ENCODE peak calls at places on chromosomes 2 and 18, in seven cellular contexts. J is mesendoderm; U is CD8-positive, alpha-beta memory T cell; I is right lobe of liver; B is sigmoid colon; F is OCI-LY7; X is cardiac muscle cell. Y is an unnamed sample. For H3K36me3, the result is how much of the 10 kb centered on the place peaks cover.

GRCh38 chr2:197097578-197098366 is 171.3 kb upstream of the PGAP1 start:
- DNase-seq in J (peak), U (no peak), I (no peak), B (peak), F (no peak), X (peak), Y (no peak)

GRCh38 chr2:78940998-78941397 is 84.5 kb upstream of the REG3G start:
- DNase-seq in J (peak), U (no peak), I (no peak), B (no peak), F (no peak), X (no peak), Y (no peak)

GRCh38 chr2:241907171-241907570 is 37.6 kb downstream of the RTP5 start:
- DNase-seq in J (no peak), U (no peak), I (peak), B (no peak), F (no peak), X (no peak), Y (peak)

GRCh38 chr18:26415631-26416030 is 132.7 kb downstream of the KCTD1 start:
- DNase-seq in J (no peak), U (no peak), I (no peak), B (peak), F (no peak), X (no peak), Y (no peak)

GRCh38 chr2:219331560-219332213 is 857 bp downstream of the RESP18 start:
- DNase-seq in J (peak), U (no peak), I (no peak), B (no peak), F (no peak), X (peak), Y (no peak)

GRCh38 chr2:161166538-161167409 is 6.5 kb downstream of the TANK start:
- DNase-seq in J (no peak), U (peak), I (no peak), B (no peak), F (no peak), X (no peak), Y (no peak)

GRCh38 chr2:79980816-79981215 is 323.7 kb downstream of the LRRTM1 start:
- DNase-seq in J (no peak), U (no peak), I (no peak), B (no peak), F (no peak), X (no peak), Y (no peak)

GRCh38 chr18:70235478-70235877 is 30.0 kb upstream of the RTTN start:
- DNase-seq in J (no peak), U (no peak), I (no peak), B (no peak), F (no peak), X (no peak), Y (no peak)

GRCh38 chr2:39547811-39548719 is 111.0 kb upstream of the MAP4K3 start:
- DNase-seq in J (peak), U (no peak), I (no peak), B (no peak), F (no peak), X (no peak), Y (no peak)

GRCh38 chr2:231124833-231125232 is at the start of gene HTR2B:
- DNase-seq in J (peak), U (no peak), I (no peak), B (no peak), F (no peak), X (peak), Y (no peak)

GRCh38 chr2:102514061-102514785 is 41.2 kb downstream of the SLC9A4 start:
- DNase-seq in J (peak), U (no peak), I (no peak), B (no peak), F (no peak), X (no peak), Y (no peak)

GRCh38 chr2:19139386-19139785 is 219.0 kb downstream of the OSR1 start:
- DNase-seq in J (no peak), U (no peak), I (no peak), B (no peak), F (no peak), X (no peak), Y (no peak)

GRCh38 chr18:75107196-75107930 is 101.6 kb downstream of the PTGR3 start:
- DNase-seq in J (no peak), U (no peak), I (no peak), B (no peak), F (no peak), X (no peak), Y (no peak)

GRCh38 chr2:47004905-47005495 is 89.4 kb upstream of the MCFD2 start:
- DNase-seq in J (no peak), U (no peak), I (no peak), B (no peak), F (no peak), X (no peak), Y (no peak)

GRCh38 chr2:11675423-11676112 is 5.6 kb upstream of the NTSR2 start:
- DNase-seq in J (no peak), U (no peak), I (no peak), B (no peak), F (no peak), X (no peak), Y (no peak)

GRCh38 chr18:3463052-3463451 is 13.1 kb downstream of the TGIF1 start:
- DNase-seq in J (no peak), U (no peak), I (no peak), B (no peak), F (no peak), X (no peak), Y (no peak)

DNA sequence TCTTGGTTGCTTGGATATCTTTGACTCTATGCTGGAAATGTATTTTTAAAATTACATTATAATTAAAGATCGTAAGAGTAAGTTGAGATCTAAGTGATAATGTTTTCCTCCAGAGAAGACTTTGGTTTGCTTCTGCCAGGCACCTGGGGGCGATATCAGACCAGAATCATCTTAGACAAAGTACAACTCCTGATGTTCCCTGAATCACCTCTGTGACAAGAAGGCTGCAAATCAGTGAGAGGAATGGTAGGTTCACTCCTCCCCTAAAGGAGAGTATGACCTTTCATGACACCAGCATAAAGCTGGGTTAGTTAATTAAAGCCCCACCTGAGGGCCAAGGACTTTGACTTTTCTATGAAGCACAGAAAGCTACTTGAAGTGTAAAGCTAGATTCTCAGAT is 114.4 kb upstream of the DTNA start:
- DNase-seq in J (peak), U (no peak), I (no peak), B (no peak), F (no peak), X (no peak), Y (no peak)
- H3K4me3 ChIP-seq in J (no peak), U (no peak), I (no peak), B (no peak), F (no peak), X (no peak), Y (no peak)

DNA sequence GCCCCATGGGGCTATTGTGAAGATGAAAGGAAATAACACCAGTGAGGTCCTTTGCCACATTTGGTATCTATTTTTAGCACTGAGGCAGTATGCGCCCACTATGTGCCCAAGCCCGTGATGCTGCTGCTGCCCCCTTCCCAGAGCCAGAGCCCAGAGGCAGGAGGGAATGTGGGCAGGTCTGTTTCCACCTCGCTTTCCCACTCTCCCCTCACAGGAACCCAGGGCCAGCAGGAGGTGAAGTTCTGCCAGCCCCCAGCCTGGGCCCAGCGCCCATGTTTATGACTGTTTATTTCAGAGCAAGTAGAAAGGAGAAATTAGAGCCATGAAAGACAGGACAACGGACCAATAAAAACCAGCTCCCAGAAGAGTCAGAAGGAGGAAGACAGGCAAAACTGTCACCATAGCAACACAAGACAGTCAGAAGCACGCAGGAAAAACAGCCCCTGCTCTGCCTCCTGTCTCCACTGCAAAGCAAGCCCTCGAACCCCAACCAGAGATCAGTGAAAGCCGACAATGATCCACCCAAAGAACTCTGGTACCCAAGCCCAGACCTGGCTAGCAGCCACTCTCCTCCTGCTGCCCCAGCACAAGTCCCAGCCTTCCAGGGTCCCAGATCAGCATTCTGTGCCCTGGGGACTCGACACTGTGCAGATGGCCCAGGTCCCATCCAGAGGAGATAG is 1.4 kb downstream of the CYRIA start:
- DNase-seq in J (peak), U (peak), I (no peak), B (peak), F (peak), X (peak), Y (peak)
- H3K27ac ChIP-seq in J (no peak), U (peak), I (peak), B (peak), F (peak), X (no peak), Y (peak)

GRCh38 chr18:55396267-55396905 is 191.6 kb downstream of the TCF4 start:
- DNase-seq in J (no peak), U (no peak), I (no peak), B (no peak), F (no peak), X (no peak), Y (no peak)

GRCh38 chr18:55395811-55396210 is 192.2 kb downstream of the TCF4 start:
- DNase-seq in J (no peak), U (no peak), I (no peak), B (no peak), F (no peak), X (no peak), Y (no peak)

GRCh38 chr18:55400590-55401274 is 187.3 kb downstream of the TCF4 start:
- DNase-seq in J (peak), U (no peak), I (no peak), B (no peak), F (no peak), X (no peak), Y (no peak)

GRCh38 chr18:55398858-55399257 is 189.1 kb downstream of the TCF4 start:
- DNase-seq in J (no peak), U (no peak), I (no peak), B (no peak), F (no peak), X (no peak), Y (no peak)

DNA sequence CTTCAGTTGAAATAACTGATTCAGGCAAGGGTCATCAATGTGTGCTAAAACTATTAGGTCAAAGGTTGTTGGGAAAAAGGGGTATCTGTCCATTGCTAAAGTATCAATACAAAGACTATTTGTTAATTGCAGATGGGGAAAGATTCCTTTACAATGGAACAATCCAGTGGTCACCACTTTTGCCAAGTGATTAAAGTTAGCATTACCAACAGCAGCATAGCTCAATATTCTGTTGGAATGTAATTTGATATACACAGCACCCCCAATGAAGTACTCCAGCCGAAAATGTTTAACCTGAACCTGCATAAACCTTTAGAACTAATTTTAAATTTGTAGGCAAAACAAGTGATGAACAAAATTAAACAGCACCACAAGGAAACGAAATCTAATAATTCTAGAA is 191.0 kb downstream of the TCF4 start:
- DNase-seq in J (no peak), U (no peak), I (no peak), B (no peak), F (no peak), X (no peak), Y (no peak)
- H3K36me3 ChIP-seq in J (under half), U (under half), I (under half), B (under half), F (under half), X (under half), Y (under half)

GRCh38 chr2:100320547-100321180 is 1.6 kb downstream of the LONRF2 start:
- DNase-seq in J (no peak), U (no peak), I (no peak), B (no peak), F (no peak), X (no peak), Y (no peak)
- H3K4me3 ChIP-seq in J (no peak), U (no peak), I (peak), B (peak), F (no peak), X (peak), Y (peak)

GRCh38 chr2:178243961-178244360 is 49.6 kb downstream of the OSBPL6 start:
- DNase-seq in J (no peak), U (no peak), I (no peak), B (no peak), F (no peak), X (no peak), Y (no peak)

GRCh38 chr2:178241852-178242551 is 47.7 kb downstream of the OSBPL6 start:
- DNase-seq in J (peak), U (no peak), I (no peak), B (peak), F (no peak), X (no peak), Y (no peak)

GRCh38 chr2:178238750-178239149 is 44.4 kb downstream of the OSBPL6 start:
- DNase-seq in J (no peak), U (no peak), I (no peak), B (no peak), F (no peak), X (no peak), Y (no peak)

GRCh38 chr2:178244812-178245211 is 50.5 kb downstream of the OSBPL6 start:
- DNase-seq in J (no peak), U (no peak), I (no peak), B (no peak), F (no peak), X (no peak), Y (no peak)

DNA sequence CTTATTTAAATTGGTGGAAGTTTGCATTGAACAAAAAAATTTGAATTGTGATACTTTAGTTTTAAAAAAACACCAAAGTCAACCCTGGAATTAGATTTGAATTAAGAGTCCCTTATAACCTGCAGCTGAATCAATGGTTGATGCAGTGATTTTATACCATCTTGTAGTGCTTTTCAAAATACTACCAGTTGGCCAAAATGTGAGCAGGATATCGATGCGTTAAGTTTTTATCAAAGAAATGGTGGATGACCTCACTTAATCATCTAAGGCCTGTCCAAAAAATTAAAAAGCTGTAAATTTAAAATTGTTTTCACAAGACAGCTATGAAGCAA is 48.2 kb downstream of the OSBPL6 start:
- DNase-seq in J (no peak), U (no peak), I (no peak), B (no peak), F (no peak), X (no peak), Y (no peak)
- H3K27ac ChIP-seq in J (no peak), U (no peak), I (peak), B (no peak), F (no peak), X (no peak), Y (no peak)

GRCh38 chr18:22946217-22946616 is 13.1 kb downstream of the RBBP8 start:
- DNase-seq in J (no peak), U (no peak), I (no peak), B (no peak), F (no peak), X (no peak), Y (no peak)
- H3K36me3 ChIP-seq in J (under half), U (under half), I (under half), B (under half), F (half or more), X (under half), Y (under half)

GRCh38 chr2:202950592-202950991 is 38.5 kb downstream of the CARF start:
- DNase-seq in J (no peak), U (no peak), I (no peak), B (no peak), F (peak), X (peak), Y (no peak)
- H3K4me3 ChIP-seq in J (no peak), U (no peak), I (no peak), B (no peak), F (no peak), X (no peak), Y (no peak)

GRCh38 chr18:76349067-76349715 is 145.9 kb downstream of the ZNF516 start:
- DNase-seq in J (peak), U (peak), I (no peak), B (peak), F (peak), X (peak), Y (no peak)

GRCh38 chr18:76348267-76349066 is 146.6 kb downstream of the ZNF516 start:
- DNase-seq in J (peak), U (no peak), I (no peak), B (no peak), F (no peak), X (no peak), Y (no peak)

GRCh38 chr18:76351961-76352581 is 143.0 kb downstream of the ZNF516 start:
- DNase-seq in J (peak), U (no peak), I (no peak), B (peak), F (no peak), X (peak), Y (no peak)

GRCh38 chr18:76353046-76353445 is 142.0 kb downstream of the ZNF516 start:
- DNase-seq in J (no peak), U (no peak), I (no peak), B (no peak), F (no peak), X (no peak), Y (no peak)

GRCh38 chr18:76350134-76351025 is 144.7 kb downstream of the ZNF516 start:
- DNase-seq in J (no peak), U (no peak), I (no peak), B (no peak), F (no peak), X (no peak), Y (no peak)
- H3K27ac ChIP-seq in J (no peak), U (no peak), I (no peak), B (no peak), F (no peak), X (no peak), Y (no peak)

GRCh38 chr2:69353360-69353759 is 33.7 kb downstream of the GFPT1 start:
- DNase-seq in J (no peak), U (no peak), I (no peak), B (no peak), F (no peak), X (no peak), Y (no peak)

GRCh38 chr2:69344305-69344704 is 42.7 kb downstream of the GFPT1 start:
- DNase-seq in J (no peak), U (no peak), I (no peak), B (no peak), F (no peak), X (no peak), Y (no peak)

GRCh38 chr2:69345434-69345833 is 41.6 kb downstream of the GFPT1 start:
- DNase-seq in J (no peak), U (no peak), I (no peak), B (no peak), F (no peak), X (no peak), Y (no peak)

GRCh38 chr2:69348781-69349180 is 38.2 kb downstream of the GFPT1 start:
- DNase-seq in J (peak), U (no peak), I (no peak), B (no peak), F (no peak), X (no peak), Y (no peak)
- H3K36me3 ChIP-seq in J (under half), U (under half), I (under half), B (under half), F (half or more), X (half or more), Y (half or more)

GRCh38 chr2:36355157-36355889 is at the start of gene CRIM1:
- DNase-seq in J (peak), U (peak), I (peak), B (peak), F (peak), X (peak), Y (peak)

GRCh38 chr2:36356199-36356989 is 816 bp downstream of the CRIM1 start:
- DNase-seq in J (no peak), U (peak), I (peak), B (peak), F (peak), X (peak), Y (peak)

GRCh38 chr2:36354816-36355156 is 792 bp upstream of the CRIM1 start:
- DNase-seq in J (no peak), U (no peak), I (no peak), B (peak), F (no peak), X (no peak), Y (no peak)

GRCh38 chr2:36356990-36357505 is 1.5 kb downstream of the CRIM1 start:
- DNase-seq in J (no peak), U (no peak), I (no peak), B (peak), F (peak), X (no peak), Y (no peak)

DNA sequence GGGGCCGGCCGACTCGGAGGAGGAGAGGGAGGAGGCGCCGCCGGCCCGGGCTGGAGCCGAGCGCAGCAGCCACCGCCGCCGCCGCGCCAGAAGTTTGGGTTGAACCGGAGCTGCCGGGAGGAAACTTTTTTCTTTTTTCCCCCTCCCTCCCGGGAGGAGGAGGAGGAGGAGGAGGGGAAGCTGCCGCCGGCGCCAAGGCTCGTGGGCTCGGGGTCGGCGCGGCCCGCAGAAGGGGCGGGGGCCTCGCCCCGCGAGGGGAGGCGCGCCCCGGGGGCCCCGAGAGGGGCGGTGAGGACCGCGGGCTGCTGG is 266 bp downstream of the CRIM1 start:
- DNase-seq in J (no peak), U (no peak), I (no peak), B (no peak), F (no peak), X (no peak), Y (no peak)
- H3K4me3 ChIP-seq in J (peak), U (no peak), I (peak), B (peak), F (peak), X (peak), Y (peak)